ENCODE peak calls at places on chromosomes 5 and 9, in four cellular contexts. Q is left ventricle myocardium inferior, I is stomach, B is tibial artery. Y is an unnamed sample.
A peak's percentile ranks its signal among the peaks of the same experiment; 100 is the strongest.

GRCh38 chr5:54518146-54519082 is 855 bp downstream of the SNX18 start:
- DNase-seq in Q (peak; percentile 69), I (peak; percentile 70), B (peak; percentile 76), Y (peak; percentile 15)

GRCh38 chr9:136372561-136373299 is 739 bp downstream of the CARD9 start:
- DNase-seq in I (peak; percentile 69), Q (peak; percentile 67), B (no peak), Y (no peak)

GRCh38 chr5:111781200-111781599 is 24.2 kb upstream of the NREP start:
- DNase-seq in Q (peak; percentile 48), B (peak; percentile 78), I (peak; percentile 34), Y (no peak)

GRCh38 chr5:72281764-72282499 is 38.1 kb downstream of the MRPS27 start:
- DNase-seq in Q (no peak), I (no peak), B (no peak), Y (no peak)

GRCh38 chr5:14038341-14038959 is 94.0 kb upstream of the DNAH5 start:
- DNase-seq in Q (no peak), B (no peak), I (no peak), Y (no peak)

GRCh38 chr5:10161778-10162177 is 87.9 kb downstream of the ATPSCKMT start:
- DNase-seq in I (no peak), Q (no peak), B (no peak), Y (no peak)

GRCh38 chr5:31640024-31640423 is 1.1 kb downstream of the PDZD2 start:
- DNase-seq in B (no peak), I (no peak), Q (peak; percentile 50), Y (no peak)

GRCh38 chr5:133406208-133406607 is 206.1 kb downstream of the FSTL4 start:
- DNase-seq in I (no peak), Q (no peak), B (no peak), Y (no peak)

GRCh38 chr5:111932207-111932606 is 175.2 kb upstream of the NREP start:
- DNase-seq in B (no peak), Q (no peak), I (no peak), Y (no peak)

GRCh38 chr5:64384761-64385160 is 121.1 kb upstream of the RGS7BP start:
- DNase-seq in I (no peak), Q (no peak), B (no peak), Y (no peak)

GRCh38 chr5:38434981-38435710 is 121.3 kb downstream of the LIFR start:
- DNase-seq in B (no peak), I (no peak), Q (no peak), Y (no peak)

GRCh38 chr5:171577940-171578856 is 158.8 kb downstream of the FGF18 start:
- DNase-seq in Q (peak; percentile 61), I (no peak), B (peak; percentile 73), Y (no peak)

GRCh38 chr5:123220616-123221146 is 131.6 kb downstream of the PRDM6 start:
- DNase-seq in I (no peak), B (no peak), Q (no peak), Y (no peak)

GRCh38 chr5:106699198-106699597 is 971.5 kb downstream of the EFNA5 start:
- DNase-seq in B (no peak), I (no peak), Q (no peak), Y (no peak)

GRCh38 chr9:131589124-131589711 is 43.9 kb downstream of the PRRT1B start:
- DNase-seq in I (no peak), Q (peak; percentile 36), B (no peak), Y (no peak)

GRCh38 chr9:131587906-131588305 is 42.6 kb downstream of the PRRT1B start:
- DNase-seq in B (no peak), Q (no peak), I (no peak), Y (no peak)

GRCh38 chr9:131589993-131590392 is 44.7 kb downstream of the PRRT1B start:
- DNase-seq in B (no peak), Q (no peak), I (no peak), Y (no peak)

GRCh38 chr9:131587331-131587730 is 42.0 kb downstream of the PRRT1B start:
- DNase-seq in B (no peak), Q (no peak), I (no peak), Y (no peak)

GRCh38 chr9:131588396-131588795 is 43.1 kb downstream of the PRRT1B start:
- DNase-seq in B (no peak), Q (no peak), I (no peak), Y (no peak)
- H3K4me3 ChIP-seq in B (no peak overlapping the region), Q (no peak overlapping the region), I (no peak overlapping the region), Y (no peak overlapping the region)

GRCh38 chr5:2748180-2748840 is 3.2 kb downstream of the IRX2 start:
- DNase-seq in Q (no peak), I (no peak), B (no peak), Y (no peak)

GRCh38 chr5:2749514-2750025 is 1.9 kb downstream of the IRX2 start:
- DNase-seq in Q (no peak), I (no peak), B (no peak), Y (no peak)

GRCh38 chr5:2746642-2747041 is 4.8 kb downstream of the IRX2 start:
- DNase-seq in I (no peak), Q (no peak), B (no peak), Y (no peak)

GRCh38 chr5:2748841-2749513 is 2.5 kb downstream of the IRX2 start:
- DNase-seq in Q (no peak), B (no peak), I (no peak), Y (no peak)

GRCh38 chr5:2747372-2748179 is 3.9 kb downstream of the IRX2 start:
- DNase-seq in Q (no peak), B (no peak), I (no peak), Y (no peak)
- H3K27me3 ChIP-seq in Q (peaks cover 98% of the 10 kb centered on the region), B (peaks cover 84% of the 10 kb centered on the region), I (peaks cover 98% of the 10 kb centered on the region), Y (no peaks in the 10 kb centered on the region)

GRCh38 chr5:141477815-141478214 is 2.0 kb downstream of the PCDHGC3 start:
- DNase-seq in B (no peak), Q (no peak), I (no peak), Y (no peak)
- H3K4me3 ChIP-seq in B (peak overlapping the region; percentile 74), Q (peak overlapping the region; percentile 73), I (peak overlapping the region; percentile 63), Y (no peak overlapping the region)

GRCh38 chr9:77022783-77023440 is 3.5 kb downstream of the FOXB2 start:
- DNase-seq in Q (no peak), B (no peak), I (no peak), Y (no peak)
- H3K27me3 ChIP-seq in Q (peaks cover 100% of the 10 kb centered on the region), B (peaks cover 90% of the 10 kb centered on the region), I (peaks cover 98% of the 10 kb centered on the region), Y (no peaks in the 10 kb centered on the region)

DNA sequence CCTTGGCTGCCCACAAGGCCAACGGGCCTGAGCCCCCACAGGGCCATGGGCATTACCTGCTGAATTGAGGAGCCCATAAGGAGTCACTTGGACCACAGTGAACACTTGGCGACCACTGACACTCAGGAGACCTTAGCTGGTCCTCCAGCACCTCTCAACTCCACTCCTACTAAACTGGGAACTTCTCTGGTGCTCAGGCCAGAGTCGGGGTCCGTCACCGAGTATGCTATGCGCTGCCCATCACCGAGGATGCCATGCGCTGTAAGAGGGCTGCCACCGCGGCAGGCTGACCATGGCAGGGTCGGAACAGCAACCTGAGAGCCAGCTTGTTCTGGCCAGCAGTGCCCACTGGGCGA is 600 bp upstream of the SQSTM1 start:
- DNase-seq in I (no peak), Q (no peak), B (no peak), Y (peak; percentile 57)
- H3K4me3 ChIP-seq in I (peak overlapping the region; percentile 83), Q (peak overlapping the region; percentile 91), B (peak overlapping the region; percentile 99), Y (peak overlapping the region; percentile 82)

DNA sequence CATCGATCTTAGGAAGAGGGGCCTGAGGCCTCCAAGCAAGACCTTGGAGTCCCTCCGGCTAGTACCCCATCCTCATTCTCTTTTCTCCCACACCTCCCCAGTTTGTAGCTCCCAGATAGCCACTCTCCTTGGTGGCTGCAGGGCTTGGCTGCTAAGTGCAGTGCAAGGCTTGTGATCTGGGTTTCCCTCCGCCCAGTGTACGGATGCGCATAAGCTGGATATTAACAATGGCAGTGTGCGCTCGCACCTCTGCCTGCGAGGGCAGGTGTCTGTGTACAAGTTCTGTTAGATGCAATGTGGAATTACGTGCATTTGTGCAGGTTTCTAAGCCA is 71.0 kb upstream of the TBCA start:
- DNase-seq in Q (no peak), I (no peak), B (no peak), Y (no peak)
- H3K27me3 ChIP-seq in Q (peaks cover 45% of the 10 kb centered on the region), I (peaks cover 75% of the 10 kb centered on the region), B (peaks cover 2% of the 10 kb centered on the region), Y (no peaks in the 10 kb centered on the region)

DNA sequence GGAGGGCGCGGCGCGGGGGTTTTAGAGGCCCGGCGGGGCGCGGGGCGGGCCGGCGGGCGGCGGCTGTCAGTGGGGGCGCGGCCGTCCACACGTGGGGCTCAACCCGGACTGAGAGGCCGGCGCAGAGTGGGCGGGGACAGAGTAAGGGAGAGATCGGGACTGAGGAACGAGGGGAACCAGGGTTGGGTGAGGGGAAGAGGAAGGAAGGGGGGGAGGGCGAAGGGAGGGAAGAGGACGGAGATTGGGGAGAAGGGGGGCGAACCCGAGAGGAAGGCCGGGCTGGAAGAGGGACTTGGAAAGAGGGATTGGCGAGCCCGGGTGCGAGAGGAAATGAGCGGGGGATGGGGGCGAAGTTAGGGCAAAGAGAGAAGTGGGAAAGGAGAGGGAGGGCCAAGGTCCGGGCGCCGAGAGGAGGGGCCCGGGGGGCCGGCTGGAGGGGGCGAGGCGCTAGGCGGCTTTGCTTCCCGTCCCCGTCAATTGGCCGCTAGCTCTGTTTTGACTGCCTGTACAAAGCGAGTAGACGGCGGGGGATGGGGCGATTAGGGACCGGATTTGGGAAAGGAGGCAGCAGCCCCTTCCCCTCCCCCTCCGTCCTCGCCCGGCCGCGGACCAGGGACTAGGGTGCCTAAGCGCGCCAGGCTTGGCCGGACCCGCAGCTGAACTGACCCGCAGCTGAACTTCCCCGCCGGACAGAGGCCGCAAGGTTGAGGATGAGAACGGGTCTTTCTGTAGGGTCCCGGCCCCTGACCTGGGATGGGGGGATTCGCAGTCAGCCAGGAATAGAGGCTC is 398 bp upstream of the FBN2 start:
- DNase-seq in Q (peak; percentile 80), B (peak; percentile 60), I (no peak), Y (peak; percentile 3)
- H3K4me3 ChIP-seq in Q (peak overlapping the region; percentile 76), B (peak overlapping the region; percentile 60), I (peak overlapping the region; percentile 50), Y (peak overlapping the region; percentile 58)

Y was measured in GM06990.